ENCODE peak calls at places on chromosomes 16 and 17, in ten cellular contexts. One of them, this sample, is unnamed.

GRCh38 chr17:80844418-80844990 is 147.1 kb upstream of the CHMP6 start:
- DNase-seq in sigmoid colon: no peak
- DNase-seq in omental fat pad: no peak
- DNase-seq in fibroblast of the aortic adventitia: no peak
- DNase-seq in IMR-90: no peak
- DNase-seq in AG04450: no peak
- DNase-seq in GM12865: no peak
- DNase-seq in endothelial cell: no peak
- DNase-seq in ovary: no peak
- DNase-seq in esophagus muscularis mucosa: no peak
- DNase-seq in this sample: no peak

GRCh38 chr16:84764970-84765369 is 54.8 kb upstream of the CRISPLD2 start:
- DNase-seq in sigmoid colon: no peak
- DNase-seq in omental fat pad: no peak
- DNase-seq in fibroblast of the aortic adventitia: no peak
- DNase-seq in IMR-90: peak
- DNase-seq in AG04450: peak
- DNase-seq in GM12865: no peak
- DNase-seq in endothelial cell: no peak
- DNase-seq in ovary: no peak
- DNase-seq in esophagus muscularis mucosa: no peak
- DNase-seq in this sample: no peak

GRCh38 chr17:58452738-58453137 is 35.4 kb upstream of the RNF43 start:
- DNase-seq in sigmoid colon: no peak
- DNase-seq in omental fat pad: no peak
- DNase-seq in fibroblast of the aortic adventitia: no peak
- DNase-seq in IMR-90: peak
- DNase-seq in AG04450: no peak
- DNase-seq in GM12865: no peak
- DNase-seq in endothelial cell: no peak
- DNase-seq in ovary: no peak
- DNase-seq in esophagus muscularis mucosa: no peak
- DNase-seq in this sample: no peak

GRCh38 chr16:70747703-70748631 is 53.0 kb downstream of the VAC14 start:
- DNase-seq in sigmoid colon: no peak
- DNase-seq in omental fat pad: no peak
- DNase-seq in fibroblast of the aortic adventitia: no peak
- DNase-seq in IMR-90: peak
- DNase-seq in AG04450: no peak
- DNase-seq in GM12865: no peak
- DNase-seq in endothelial cell: no peak
- DNase-seq in ovary: no peak
- DNase-seq in esophagus muscularis mucosa: no peak
- DNase-seq in this sample: no peak

GRCh38 chr17:556431-556995 is 158.1 kb downstream of the VPS53 start:
- DNase-seq in sigmoid colon: no peak
- DNase-seq in omental fat pad: no peak
- DNase-seq in fibroblast of the aortic adventitia: peak
- DNase-seq in IMR-90: no peak
- DNase-seq in AG04450: no peak
- DNase-seq in GM12865: no peak
- DNase-seq in endothelial cell: no peak
- DNase-seq in ovary: no peak
- DNase-seq in esophagus muscularis mucosa: no peak
- DNase-seq in this sample: no peak

GRCh38 chr17:67689534-67690177 is 28.1 kb upstream of the NOL11 start:
- DNase-seq in sigmoid colon: no peak
- DNase-seq in omental fat pad: no peak
- DNase-seq in fibroblast of the aortic adventitia: peak
- DNase-seq in IMR-90: peak
- DNase-seq in AG04450: peak
- DNase-seq in GM12865: peak
- DNase-seq in endothelial cell: peak
- DNase-seq in ovary: no peak
- DNase-seq in esophagus muscularis mucosa: no peak
- DNase-seq in this sample: peak

GRCh38 chr17:42846594-42847280 is 2.4 kb downstream of the AOC2 start:
- DNase-seq in sigmoid colon: no peak
- DNase-seq in omental fat pad: no peak
- DNase-seq in fibroblast of the aortic adventitia: peak
- DNase-seq in IMR-90: peak
- DNase-seq in AG04450: no peak
- DNase-seq in GM12865: no peak
- DNase-seq in endothelial cell: no peak
- DNase-seq in ovary: no peak
- DNase-seq in esophagus muscularis mucosa: no peak
- DNase-seq in this sample: peak

GRCh38 chr16:81873843-81874752 is 95.0 kb downstream of the PLCG2 start:
- DNase-seq in sigmoid colon: no peak
- DNase-seq in omental fat pad: peak
- DNase-seq in fibroblast of the aortic adventitia: peak
- DNase-seq in IMR-90: peak
- DNase-seq in AG04450: no peak
- DNase-seq in GM12865: peak
- DNase-seq in endothelial cell: peak
- DNase-seq in ovary: no peak
- DNase-seq in esophagus muscularis mucosa: no peak
- DNase-seq in this sample: peak

GRCh38 chr17:34434065-34434464 is 71.0 kb upstream of the CCL1 start:
- DNase-seq in sigmoid colon: no peak
- DNase-seq in omental fat pad: no peak
- DNase-seq in fibroblast of the aortic adventitia: no peak
- DNase-seq in IMR-90: no peak
- DNase-seq in AG04450: no peak
- DNase-seq in GM12865: peak
- DNase-seq in endothelial cell: no peak
- DNase-seq in ovary: no peak
- DNase-seq in esophagus muscularis mucosa: no peak
- DNase-seq in this sample: no peak

GRCh38 chr16:84720180-84720579 is 20.4 kb downstream of the USP10 start:
- DNase-seq in sigmoid colon: no peak
- DNase-seq in omental fat pad: no peak
- DNase-seq in fibroblast of the aortic adventitia: peak
- DNase-seq in IMR-90: no peak
- DNase-seq in AG04450: no peak
- DNase-seq in GM12865: no peak
- DNase-seq in endothelial cell: no peak
- DNase-seq in ovary: no peak
- DNase-seq in esophagus muscularis mucosa: no peak
- DNase-seq in this sample: peak

GRCh38 chr17:81941484-81942166 is 4.5 kb upstream of the PYCR1 start:
- DNase-seq in sigmoid colon: no peak
- DNase-seq in omental fat pad: no peak
- DNase-seq in fibroblast of the aortic adventitia: no peak
- DNase-seq in IMR-90: no peak
- DNase-seq in AG04450: no peak
- DNase-seq in GM12865: no peak
- DNase-seq in endothelial cell: no peak
- DNase-seq in ovary: no peak
- DNase-seq in esophagus muscularis mucosa: no peak
- DNase-seq in this sample: no peak

GRCh38 chr17:70313031-70313430 is 143.7 kb downstream of the KCNJ2 start:
- DNase-seq in sigmoid colon: no peak
- DNase-seq in omental fat pad: no peak
- DNase-seq in fibroblast of the aortic adventitia: no peak
- DNase-seq in IMR-90: peak
- DNase-seq in AG04450: no peak
- DNase-seq in GM12865: no peak
- DNase-seq in endothelial cell: no peak
- DNase-seq in ovary: no peak
- DNase-seq in esophagus muscularis mucosa: no peak
- DNase-seq in this sample: no peak

GRCh38 chr17:75878174-75878998 is at the start of gene TRIM47:
- DNase-seq in sigmoid colon: peak
- DNase-seq in omental fat pad: no peak
- DNase-seq in fibroblast of the aortic adventitia: peak
- DNase-seq in IMR-90: peak
- DNase-seq in AG04450: no peak
- DNase-seq in GM12865: no peak
- DNase-seq in endothelial cell: peak
- DNase-seq in ovary: peak
- DNase-seq in esophagus muscularis mucosa: no peak
- DNase-seq in this sample: no peak

GRCh38 chr17:81380117-81380516 is 15.1 kb upstream of the BAHCC1 start:
- DNase-seq in sigmoid colon: no peak
- DNase-seq in omental fat pad: no peak
- DNase-seq in fibroblast of the aortic adventitia: no peak
- DNase-seq in IMR-90: no peak
- DNase-seq in AG04450: no peak
- DNase-seq in GM12865: no peak
- DNase-seq in endothelial cell: no peak
- DNase-seq in ovary: no peak
- DNase-seq in esophagus muscularis mucosa: no peak
- DNase-seq in this sample: no peak

DNA sequence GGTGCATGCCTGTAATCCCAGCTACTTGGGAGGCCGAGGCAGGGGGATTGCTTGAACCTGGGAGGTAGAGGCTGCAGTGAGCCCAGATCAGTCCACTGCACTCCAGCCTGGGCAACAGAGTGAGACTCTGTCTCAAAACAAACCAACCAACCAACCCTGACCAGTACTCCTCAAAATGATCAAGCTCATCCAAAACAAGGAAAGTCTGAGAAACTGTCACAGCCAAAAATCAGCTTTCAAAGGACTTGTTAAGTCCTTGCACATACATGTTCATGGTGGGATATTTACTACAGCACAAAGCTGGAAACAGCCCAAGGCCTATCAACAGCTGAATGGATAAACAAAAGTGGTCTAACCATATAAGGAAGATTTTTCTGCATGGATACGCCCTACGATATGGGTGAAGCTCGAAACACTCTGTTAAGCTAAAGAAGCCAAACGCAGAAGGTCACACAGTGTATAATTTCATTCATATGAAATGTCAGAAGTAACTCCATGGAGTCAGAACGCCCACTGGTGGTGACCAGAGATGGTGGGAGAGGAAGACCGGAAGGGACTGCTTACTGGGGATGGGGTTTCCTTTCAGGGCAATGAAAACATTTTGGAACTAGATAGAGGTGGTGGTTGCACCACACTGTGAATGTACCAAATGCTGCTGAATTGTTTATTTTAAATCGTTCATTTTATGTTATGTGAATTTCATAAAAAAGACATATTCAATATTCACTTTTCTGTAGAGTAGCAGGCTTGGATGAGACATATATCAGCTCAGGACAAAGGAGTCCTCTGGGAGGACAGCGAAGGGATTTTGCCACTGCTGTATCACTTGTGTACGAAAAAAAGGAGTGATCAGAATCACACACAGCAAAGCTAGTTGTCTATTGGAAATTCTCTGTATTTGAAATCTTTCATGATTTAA is 17.7 kb downstream of the CCL17 start:
- DNase-seq in sigmoid colon: peak
- DNase-seq in omental fat pad: no peak
- DNase-seq in fibroblast of the aortic adventitia: peak
- DNase-seq in IMR-90: peak
- DNase-seq in AG04450: peak
- DNase-seq in GM12865: peak
- DNase-seq in endothelial cell: no peak
- DNase-seq in ovary: peak
- DNase-seq in esophagus muscularis mucosa: no peak
- DNase-seq in this sample: peak
- TF ChIP-seq CTCF in sigmoid colon: peak
- TF ChIP-seq CTCF in omental fat pad: no peak
- TF ChIP-seq CTCF in fibroblast of the aortic adventitia: peak
- TF ChIP-seq CTCF in IMR-90: peak
- TF ChIP-seq CTCF in AG04450: peak
- TF ChIP-seq CTCF in GM12865: peak
- TF ChIP-seq CTCF in endothelial cell: peak
- TF ChIP-seq CTCF in ovary: peak
- TF ChIP-seq CTCF in esophagus muscularis mucosa: peak
- TF ChIP-seq CTCF in this sample: peak

GRCh38 chr16:19997264-19997663 is 76.4 kb downstream of the GPR139 start:
- DNase-seq in sigmoid colon: no peak
- DNase-seq in omental fat pad: no peak
- DNase-seq in fibroblast of the aortic adventitia: no peak
- DNase-seq in IMR-90: no peak
- DNase-seq in AG04450: no peak
- DNase-seq in GM12865: no peak
- DNase-seq in endothelial cell: no peak
- DNase-seq in ovary: no peak
- DNase-seq in esophagus muscularis mucosa: no peak
- DNase-seq in this sample: no peak

GRCh38 chr16:19994771-19995170 is 78.9 kb downstream of the GPR139 start:
- DNase-seq in sigmoid colon: no peak
- DNase-seq in omental fat pad: no peak
- DNase-seq in fibroblast of the aortic adventitia: no peak
- DNase-seq in IMR-90: no peak
- DNase-seq in AG04450: no peak
- DNase-seq in GM12865: no peak
- DNase-seq in endothelial cell: no peak
- DNase-seq in ovary: no peak
- DNase-seq in esophagus muscularis mucosa: no peak
- DNase-seq in this sample: no peak

GRCh38 chr16:19991614-19992013 is 82.1 kb downstream of the GPR139 start:
- DNase-seq in sigmoid colon: no peak
- DNase-seq in omental fat pad: no peak
- DNase-seq in fibroblast of the aortic adventitia: no peak
- DNase-seq in IMR-90: no peak
- DNase-seq in AG04450: no peak
- DNase-seq in GM12865: no peak
- DNase-seq in endothelial cell: no peak
- DNase-seq in ovary: no peak
- DNase-seq in esophagus muscularis mucosa: no peak
- DNase-seq in this sample: no peak
- TF ChIP-seq CTCF in sigmoid colon: no peak
- TF ChIP-seq CTCF in omental fat pad: no peak
- TF ChIP-seq CTCF in fibroblast of the aortic adventitia: no peak
- TF ChIP-seq CTCF in IMR-90: no peak
- TF ChIP-seq CTCF in AG04450: no peak
- TF ChIP-seq CTCF in GM12865: no peak
- TF ChIP-seq CTCF in endothelial cell: no peak
- TF ChIP-seq CTCF in ovary: no peak
- TF ChIP-seq CTCF in esophagus muscularis mucosa: no peak
- TF ChIP-seq CTCF in this sample: no peak

DNA sequence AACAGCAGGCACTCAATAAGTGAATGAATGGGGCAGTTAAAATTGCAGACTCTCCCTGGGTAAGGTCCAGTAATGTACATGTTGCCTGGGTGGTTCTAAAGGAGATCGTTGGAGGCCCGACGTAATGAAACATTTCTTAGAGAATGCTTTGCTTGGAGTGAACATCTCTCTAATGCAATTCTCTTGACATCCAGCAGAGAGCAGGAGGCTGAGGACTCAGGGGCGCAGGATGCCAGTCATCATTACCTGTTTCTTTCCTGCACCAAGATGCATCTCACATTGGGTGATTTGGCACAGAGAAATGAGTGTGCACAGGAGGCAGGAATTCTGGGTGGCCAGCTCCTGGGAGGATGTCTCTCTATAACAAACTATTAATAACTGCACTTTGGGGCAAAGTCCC is 130.3 kb upstream of the RBBP6 start:
- DNase-seq in sigmoid colon: no peak
- DNase-seq in omental fat pad: no peak
- DNase-seq in fibroblast of the aortic adventitia: no peak
- DNase-seq in IMR-90: no peak
- DNase-seq in AG04450: no peak
- DNase-seq in GM12865: peak
- DNase-seq in endothelial cell: no peak
- DNase-seq in ovary: no peak
- DNase-seq in esophagus muscularis mucosa: no peak
- DNase-seq in this sample: no peak
- TF ChIP-seq CTCF in sigmoid colon: no peak
- TF ChIP-seq CTCF in omental fat pad: no peak
- TF ChIP-seq CTCF in fibroblast of the aortic adventitia: no peak
- TF ChIP-seq CTCF in IMR-90: no peak
- TF ChIP-seq CTCF in AG04450: no peak
- TF ChIP-seq CTCF in GM12865: peak
- TF ChIP-seq CTCF in endothelial cell: no peak
- TF ChIP-seq CTCF in ovary: no peak
- TF ChIP-seq CTCF in esophagus muscularis mucosa: no peak
- TF ChIP-seq CTCF in this sample: no peak

GRCh38 chr17:18319604-18320256 is 4.6 kb downstream of the SMCR8 start:
- DNase-seq in sigmoid colon: peak
- DNase-seq in omental fat pad: no peak
- DNase-seq in fibroblast of the aortic adventitia: peak
- DNase-seq in IMR-90: peak
- DNase-seq in AG04450: peak
- DNase-seq in GM12865: peak
- DNase-seq in endothelial cell: peak
- DNase-seq in ovary: no peak
- DNase-seq in esophagus muscularis mucosa: no peak
- DNase-seq in this sample: peak
- TF ChIP-seq CTCF in sigmoid colon: no peak
- TF ChIP-seq CTCF in omental fat pad: no peak
- TF ChIP-seq CTCF in fibroblast of the aortic adventitia: peak
- TF ChIP-seq CTCF in IMR-90: peak
- TF ChIP-seq CTCF in AG04450: peak
- TF ChIP-seq CTCF in GM12865: peak
- TF ChIP-seq CTCF in endothelial cell: no peak
- TF ChIP-seq CTCF in ovary: no peak
- TF ChIP-seq CTCF in esophagus muscularis mucosa: peak
- TF ChIP-seq CTCF in this sample: peak